ENCODE peak calls at places on chromosomes 4 and X, in seven cellular contexts. W is transverse colon, J is breast epithelium, S is sigmoid colon, T is GM23338, V is stomach, X is upper lobe of left lung. R is an unnamed sample.

GRCh38 chr4:26141101-26141830 is 179.5 kb upstream of the RBPJ start:
- DNase-seq in W (no peak), J (no peak), S (no peak), T (no peak), V (no peak), X (no peak), R (no peak)

GRCh38 chrX:34866636-34867035 is 76.0 kb upstream of the FAM47B start:
- DNase-seq in W (no peak), J (no peak), S (no peak), T (no peak), V (no peak), X (no peak), R (no peak)

GRCh38 chr4:139528377-139529005 is 27.5 kb downstream of the SETD7 start:
- DNase-seq in W (peak), J (no peak), S (peak), T (no peak), V (peak), X (peak), R (no peak)

GRCh38 chrX:18490816-18491215 is 65.4 kb downstream of the CDKL5 start:
- DNase-seq in W (no peak), J (no peak), S (no peak), T (no peak), V (no peak), X (no peak), R (no peak)

GRCh38 chr4:142369141-142369540 is 477.0 kb downstream of the INPP4B start:
- DNase-seq in W (no peak), J (no peak), S (no peak), T (no peak), V (no peak), X (no peak), R (no peak)

GRCh38 chr4:86921608-86922252 is 13.1 kb upstream of the AFF1 start:
- DNase-seq in W (no peak), J (no peak), S (no peak), T (no peak), V (no peak), X (no peak), R (no peak)

GRCh38 chr4:100872811-100873210 is 355.0 kb upstream of the EMCN start:
- DNase-seq in W (no peak), J (no peak), S (no peak), T (no peak), V (no peak), X (no peak), R (no peak)

GRCh38 chr4:100986360-100986868 is 360.9 kb downstream of the PPP3CA start:
- DNase-seq in W (no peak), J (no peak), S (no peak), T (peak), V (no peak), X (no peak), R (peak)

GRCh38 chr4:16026155-16026761 is 57.6 kb downstream of the PROM1 start:
- DNase-seq in W (no peak), J (no peak), S (no peak), T (peak), V (no peak), X (no peak), R (no peak)

GRCh38 chrX:9349572-9350259 is 115.1 kb upstream of the TBL1X start:
- DNase-seq in W (no peak), J (no peak), S (no peak), T (no peak), V (no peak), X (no peak), R (peak)

GRCh38 chr4:7073526-7074390 is 5.9 kb upstream of the GRPEL1 start:
- DNase-seq in W (no peak), J (no peak), S (no peak), T (peak), V (no peak), X (no peak), R (no peak)

GRCh38 chr4:141391771-141392170 is 171.1 kb downstream of the ZNF330 start:
- DNase-seq in W (no peak), J (no peak), S (no peak), T (no peak), V (no peak), X (no peak), R (no peak)

GRCh38 chrX:20143539-20143938 is 1.9 kb upstream of the EIF1AX start:
- DNase-seq in W (no peak), J (no peak), S (no peak), T (no peak), V (no peak), X (no peak), R (no peak)

GRCh38 chr4:151659631-151660030 is 101.2 kb downstream of the GATB start:
- DNase-seq in W (no peak), J (no peak), S (peak), T (no peak), V (no peak), X (no peak), R (no peak)

GRCh38 chr4:125547842-125548241 is 233.1 kb downstream of the FAT4 start:
- DNase-seq in W (no peak), J (no peak), S (no peak), T (no peak), V (no peak), X (no peak), R (no peak)

GRCh38 chr4:149831656-149832208 is 16.1 kb upstream of the IQCM start:
- DNase-seq in W (no peak), J (no peak), S (no peak), T (no peak), V (no peak), X (no peak), R (no peak)

GRCh38 chrX:153622661-153623309 is 23.8 kb upstream of the CCNQ start:
- DNase-seq in W (no peak), J (no peak), S (no peak), T (no peak), V (no peak), X (no peak), R (no peak)

GRCh38 chr4:142128529-142128928 is 492.1 kb downstream of the IL15 start:
- DNase-seq in W (no peak), J (no peak), S (peak), T (peak), V (no peak), X (no peak), R (no peak)

GRCh38 chr4:83996254-83996653 is 460.3 kb downstream of the GPAT3 start:
- DNase-seq in W (no peak), J (no peak), S (no peak), T (peak), V (no peak), X (no peak), R (no peak)

GRCh38 chr4:182880387-182881356 is 36.5 kb downstream of the DCTD start:
- DNase-seq in W (peak), J (peak), S (peak), T (no peak), V (peak), X (peak), R (peak)

GRCh38 chrX:134932528-134933217 is 58.1 kb upstream of the SMIM10 start:
- DNase-seq in W (no peak), J (no peak), S (no peak), T (no peak), V (no peak), X (no peak), R (no peak)

GRCh38 chrX:8879750-8880149 is 78.6 kb upstream of the FAM9A start:
- DNase-seq in W (peak), J (no peak), S (no peak), T (peak), V (peak), X (no peak), R (no peak)

DNA sequence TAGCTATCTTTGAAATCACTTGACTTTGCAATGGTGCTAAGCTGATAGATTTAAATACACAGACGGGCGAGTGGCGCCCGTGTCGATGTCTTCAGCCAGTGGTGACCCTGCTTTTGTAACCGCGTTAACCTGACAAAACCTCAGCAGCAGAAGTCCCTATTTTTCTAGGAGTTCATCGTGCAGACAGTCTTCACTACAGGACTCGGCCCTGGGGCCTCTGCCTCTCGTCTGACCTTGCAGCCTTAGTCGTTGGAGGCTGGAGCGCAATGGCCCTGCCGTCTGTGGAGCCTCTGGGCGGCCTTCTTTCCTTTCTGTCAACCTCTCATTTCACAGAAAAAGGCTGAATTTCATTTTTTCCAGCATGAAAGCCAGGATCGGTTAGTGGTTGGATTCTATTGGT is 57.9 kb downstream of the CPLX1 start:
- DNase-seq in W (no peak), J (no peak), S (no peak), T (no peak), V (no peak), X (no peak), R (no peak)
- TF ChIP-seq CTCF in W (no peak), J (no peak), S (no peak), T (no peak), V (no peak), X (no peak), R (no peak)

GRCh38 chr4:10105920-10106319 is 10.7 kb downstream of the WDR1 start:
- DNase-seq in W (no peak), J (no peak), S (no peak), T (no peak), V (no peak), X (no peak), R (no peak)

GRCh38 chr4:10107111-10108091 is 9.2 kb downstream of the WDR1 start:
- DNase-seq in W (no peak), J (no peak), S (peak), T (no peak), V (no peak), X (no peak), R (no peak)

GRCh38 chr4:10105421-10105820 is 11.2 kb downstream of the WDR1 start:
- DNase-seq in W (no peak), J (no peak), S (no peak), T (no peak), V (no peak), X (no peak), R (no peak)

GRCh38 chr4:10104991-10105276 is 11.7 kb downstream of the WDR1 start:
- DNase-seq in W (no peak), J (no peak), S (no peak), T (no peak), V (no peak), X (no peak), R (no peak)

GRCh38 chr4:10106421-10107039 is 10.1 kb downstream of the WDR1 start:
- DNase-seq in W (peak), J (no peak), S (peak), T (no peak), V (peak), X (peak), R (no peak)
- TF ChIP-seq POLR2AphosphoS5 in W (peak), J (peak), S (peak), T (no peak), V (peak), X (no peak), R (peak)

DNA sequence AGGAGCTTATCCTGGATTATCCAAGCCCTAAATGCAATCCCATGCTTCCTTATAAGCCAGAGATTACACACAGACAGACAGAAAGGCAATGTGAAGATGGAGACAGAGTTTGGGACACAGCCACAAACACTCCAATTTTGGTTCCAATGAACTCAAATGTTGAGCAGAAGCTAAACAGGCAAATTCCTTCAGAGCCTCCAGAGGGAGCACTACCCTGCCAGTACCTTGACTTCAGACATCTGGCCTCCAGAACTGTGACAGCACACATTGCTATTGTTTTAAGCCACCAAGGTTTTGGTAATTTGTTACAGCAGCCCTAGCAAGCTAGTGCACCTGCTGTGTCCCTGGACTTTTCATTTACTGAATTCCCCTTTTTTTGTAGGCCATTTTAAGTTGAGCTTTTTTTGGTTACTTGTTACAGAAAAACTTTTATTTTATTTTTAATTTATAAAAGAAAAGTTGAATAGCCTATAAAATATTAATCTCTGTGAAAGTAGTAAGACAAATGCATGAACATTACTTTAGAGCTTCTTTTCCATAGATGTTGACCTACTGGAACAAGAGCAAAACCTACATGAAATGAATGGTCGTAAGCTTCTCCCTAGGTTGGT is 33.4 kb upstream of the SRD5A3 start:
- DNase-seq in W (peak), J (no peak), S (peak), T (peak), V (peak), X (peak), R (no peak)
- TF ChIP-seq CTCF in W (peak), J (peak), S (peak), T (peak), V (peak), X (peak), R (peak)

DNA sequence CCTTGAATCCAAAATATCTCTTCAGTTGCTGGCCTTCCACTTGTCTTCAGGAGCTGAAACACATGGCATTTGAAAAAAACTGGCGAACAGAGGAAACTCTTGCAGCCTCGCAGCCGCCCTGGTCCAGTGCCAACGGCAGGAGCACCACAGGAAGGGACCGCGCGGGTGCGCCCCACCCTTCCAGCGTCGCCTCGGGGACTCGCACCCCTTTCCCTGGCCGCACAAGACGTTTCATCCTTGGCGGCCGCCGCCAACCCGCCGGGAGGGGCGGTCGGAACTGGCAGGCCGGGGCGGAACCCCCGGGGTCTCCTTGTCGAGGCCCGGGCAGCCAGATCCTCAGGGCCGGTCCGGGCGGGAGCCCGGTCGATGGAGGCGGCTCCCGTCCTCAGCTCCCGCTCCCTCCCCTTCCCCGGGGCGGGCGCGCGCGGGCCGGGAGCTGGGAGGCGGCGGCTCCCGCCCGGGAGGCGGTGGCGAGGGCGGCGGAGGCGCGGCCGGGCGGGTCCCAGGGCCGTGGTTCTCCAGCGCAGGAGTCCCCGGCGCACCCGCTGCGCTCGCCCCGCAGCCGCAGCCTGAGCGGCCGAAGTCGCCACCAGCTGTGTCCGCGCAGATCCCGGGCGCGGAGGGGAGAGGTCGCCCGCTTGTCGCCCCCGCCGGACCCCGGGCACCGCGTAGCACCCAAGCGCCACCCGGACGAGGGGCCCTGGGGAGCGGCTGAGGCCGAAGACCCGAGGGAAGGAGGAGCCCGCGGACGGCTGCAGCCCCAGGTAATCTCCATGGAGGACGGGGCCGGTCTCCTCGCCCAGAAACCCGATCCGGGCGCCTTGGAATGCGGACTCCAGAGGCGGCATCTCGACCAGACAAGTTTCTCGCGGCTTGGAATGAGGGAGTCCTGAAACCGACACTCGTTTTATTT is 882 bp upstream of the NDST3 start:
- DNase-seq in W (peak), J (no peak), S (peak), T (peak), V (peak), X (peak), R (peak)
- TF ChIP-seq POLR2AphosphoS5 in W (no peak), J (no peak), S (no peak), T (no peak), V (no peak), X (no peak), R (peak)

GRCh38 chr4:117678861-117679260 is 355.4 kb upstream of the NDST3 start:
- DNase-seq in W (no peak), J (no peak), S (no peak), T (peak), V (no peak), X (no peak), R (no peak)

DNA sequence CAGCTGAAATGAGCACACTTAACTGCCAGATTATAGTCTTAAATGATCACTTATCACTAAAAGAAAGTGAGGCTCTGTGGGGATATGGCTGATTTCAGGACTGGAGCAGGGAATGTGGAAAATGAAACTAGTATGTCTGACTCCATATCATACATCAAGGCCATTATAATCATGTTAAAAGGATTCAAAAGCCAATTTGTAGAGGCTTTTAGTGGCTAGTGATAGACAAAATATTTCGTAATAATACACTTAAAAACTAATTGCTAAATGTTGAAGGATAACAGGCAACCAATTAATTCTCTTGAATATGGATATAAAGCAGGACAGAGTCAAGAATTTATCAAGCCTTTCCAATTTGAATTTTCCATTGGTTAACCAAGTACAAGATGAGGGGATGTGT is 358.1 kb upstream of the NDST3 start:
- DNase-seq in W (no peak), J (no peak), S (no peak), T (no peak), V (no peak), X (no peak), R (no peak)
- TF ChIP-seq CTCF in W (no peak), J (no peak), S (no peak), T (no peak), V (no peak), X (no peak), R (no peak)

GRCh38 chrX:115232933-115233496 is 881 bp downstream of the LRCH2 start:
- DNase-seq in W (no peak), J (no peak), S (no peak), T (no peak), V (no peak), X (no peak), R (no peak)

GRCh38 chrX:115234220-115234557 is 293 bp upstream of the LRCH2 start:
- DNase-seq in W (no peak), J (no peak), S (no peak), T (no peak), V (no peak), X (no peak), R (no peak)

GRCh38 chrX:115229337-115229991 is 4.4 kb downstream of the LRCH2 start:
- DNase-seq in W (no peak), J (no peak), S (no peak), T (no peak), V (no peak), X (no peak), R (no peak)

DNA sequence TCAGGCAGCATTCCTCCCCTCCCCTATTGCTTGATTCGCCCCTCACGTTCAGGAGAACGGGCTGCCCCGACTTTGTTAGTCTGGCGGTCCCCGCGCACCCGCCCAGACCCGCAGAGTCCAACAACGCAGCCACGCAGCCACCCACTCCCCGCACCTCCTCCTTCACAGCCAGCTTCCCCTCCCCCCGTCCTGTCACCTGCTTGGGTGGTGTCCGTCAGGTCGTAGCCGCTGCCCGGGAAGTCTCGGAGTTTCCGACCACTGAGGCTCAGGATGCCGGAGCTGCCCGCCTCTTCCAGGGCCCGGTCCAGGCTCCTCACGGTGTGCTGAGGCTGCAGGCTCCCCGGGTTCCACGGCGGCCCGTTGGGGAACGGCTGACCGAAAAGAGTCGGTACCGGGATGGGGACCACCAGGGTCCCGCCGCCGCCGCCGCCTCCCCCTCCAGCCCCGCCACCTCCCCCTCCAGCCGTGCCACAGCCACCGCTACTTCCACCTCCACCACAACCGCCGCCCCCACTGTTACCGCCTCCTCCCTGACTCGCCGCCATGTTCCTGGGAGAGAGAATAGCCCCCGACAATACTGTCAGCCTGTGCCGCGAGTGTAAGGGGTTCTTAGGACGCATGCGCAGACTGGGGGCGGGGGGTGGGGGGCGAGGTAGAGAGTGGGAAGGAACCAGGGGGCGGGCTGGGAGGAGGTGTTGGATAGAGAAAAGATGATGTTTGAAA is at the start of gene LRCH2:
- DNase-seq in W (no peak), J (no peak), S (peak), T (peak), V (no peak), X (peak), R (peak)
- TF ChIP-seq POLR2AphosphoS5 in W (no peak), J (no peak), S (no peak), T (no peak), V (no peak), X (no peak), R (no peak)

DNA sequence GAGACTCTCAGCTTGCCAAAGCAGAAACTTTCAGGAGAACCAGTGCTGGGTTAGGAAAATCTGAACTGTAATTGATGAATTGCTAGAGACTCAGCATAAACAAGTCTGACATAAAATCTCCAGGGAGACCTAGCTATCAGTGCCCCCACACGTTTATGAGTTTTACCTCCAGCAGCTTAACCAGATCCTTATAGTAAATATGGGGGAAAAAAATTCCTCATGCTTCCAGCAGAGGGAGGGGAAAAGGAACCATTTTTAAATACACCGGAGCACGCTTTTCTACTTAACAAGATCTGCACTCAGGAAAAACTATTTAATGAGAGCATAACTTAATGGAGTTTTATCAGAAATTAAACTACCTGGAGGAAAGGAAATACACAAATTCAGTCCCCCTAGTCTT is 1040.7 kb upstream of the INTU start:
- DNase-seq in W (no peak), J (no peak), S (no peak), T (peak), V (no peak), X (no peak), R (no peak)
- TF ChIP-seq CTCF in W (no peak), J (no peak), S (no peak), T (peak), V (no peak), X (no peak), R (no peak)

R was measured in spleen.